ENCODE peak calls at places on chromosome 16, in four cellular contexts. I, E, M and U are unnamed samples.
A peak's percentile ranks its signal among the peaks of the same experiment; 100 is the strongest.

GRCh38 chr16:51532551-51532950 is 381.5 kb upstream of the SALL1 start:
- DNase-seq in M (no peak), E (no peak), I (no peak), U (no peak)

GRCh38 chr16:71428883-71429282 is 13.0 kb downstream of the TLE7 start:
- DNase-seq in M (peak; percentile 45), E (no peak), I (no peak), U (no peak)

GRCh38 chr16:60203525-60204124 is 1469.5 kb upstream of the GOT2 start:
- DNase-seq in E (no peak), M (no peak), I (no peak), U (no peak)

GRCh38 chr16:50079741-50080140 is 14.0 kb downstream of the HEATR3 start:
- DNase-seq in E (no peak), M (no peak), I (peak; percentile 21), U (no peak)

GRCh38 chr16:48613061-48613957 is 3.3 kb upstream of the N4BP1 start:
- DNase-seq in M (peak; percentile 76), E (no peak), I (peak; percentile 61), U (no peak)

GRCh38 chr16:80666378-80667257 is 125.8 kb downstream of the DYNLRB2 start:
- DNase-seq in I (no peak), E (no peak), M (no peak), U (no peak)

GRCh38 chr16:57764341-57765159 is 29.0 kb downstream of the KATNB1 start:
- DNase-seq in I (no peak), M (peak; percentile 46), E (peak; percentile 52), U (peak; percentile 70)

GRCh38 chr16:2016407-2016922 is 3.1 kb upstream of the NPW start:
- DNase-seq in E (no peak), M (peak; percentile 41), I (no peak), U (no peak)

GRCh38 chr16:8966781-8967436 is 3.2 kb upstream of the USP7 start:
- DNase-seq in E (no peak), I (no peak), M (no peak), U (no peak)

GRCh38 chr16:89685916-89686315 is 573 bp upstream of the CDK10 start:
- DNase-seq in I (no peak), E (no peak), M (no peak), U (no peak)

GRCh38 chr16:86773339-86773715 is 195.0 kb downstream of the FOXL1 start:
- DNase-seq in M (no peak), E (no peak), I (no peak), U (no peak)

GRCh38 chr16:69424053-69424934 is at the start of gene CYB5B:
- DNase-seq in M (peak; percentile 97), E (peak; percentile 86), I (peak; percentile 98), U (peak; percentile 87)

GRCh38 chr16:54282202-54282922 is 4.2 kb downstream of the IRX3 start:
- DNase-seq in E (no peak), I (peak; percentile 88), M (no peak), U (no peak)

GRCh38 chr16:85448557-85449194 is 164.4 kb upstream of the GSE1 start:
- DNase-seq in E (no peak), M (peak; percentile 79), I (no peak), U (no peak)

GRCh38 chr16:50977064-50977621 is 173.9 kb downstream of the SALL1 start:
- DNase-seq in I (no peak), E (no peak), M (no peak), U (no peak)

GRCh38 chr16:53281859-53282258 is 152.4 kb upstream of the RBL2 start:
- DNase-seq in M (no peak), I (no peak), E (no peak), U (no peak)

GRCh38 chr16:74660383-74660782 is 6.3 kb downstream of the RFWD3 start:
- DNase-seq in M (no peak), I (no peak), E (no peak), U (no peak)

GRCh38 chr16:48194828-48195566 is 39.2 kb upstream of the ABCC12 start:
- DNase-seq in M (peak; percentile 86), I (no peak), E (no peak), U (no peak)

GRCh38 chr16:914453-914852 is 56.3 kb downstream of the LMF1 start:
- DNase-seq in E (no peak), I (no peak), M (peak; percentile 16), U (no peak)

GRCh38 chr16:69867796-69868565 is 83.2 kb upstream of the CLEC18A start:
- DNase-seq in E (no peak), M (no peak), I (no peak), U (no peak)

GRCh38 chr16:8686879-8687278 is 12.5 kb downstream of the ABAT start:
- DNase-seq in I (no peak), M (no peak), E (no peak), U (no peak)

GRCh38 chr16:57635266-57636097 is 7.1 kb downstream of the ADGRG1 start:
- DNase-seq in E (no peak), M (peak; percentile 85), I (no peak), U (no peak)

GRCh38 chr16:60206511-60206910 is 1472.4 kb upstream of the GOT2 start:
- DNase-seq in I (no peak), E (no peak), M (no peak), U (no peak)

GRCh38 chr16:14502932-14503741 is 126.9 kb downstream of the PARN start:
- DNase-seq in I (no peak), E (no peak), M (no peak), U (no peak)

GRCh38 chr16:89855986-89856385 is 17.4 kb upstream of the TCF25 start:
- DNase-seq in I (no peak), M (no peak), E (no peak), U (no peak)

GRCh38 chr16:83807710-83808572 is at the start of gene HSBP1:
- DNase-seq in M (peak; percentile 87), E (peak; percentile 93), I (peak; percentile 99), U (peak; percentile 90)
- TF ChIP-seq POLR2A in M (peak; percentile 83), E (peak; percentile 83), I (no peak), U (peak; percentile 91)

GRCh38 chr16:5070431-5071186 is 1.0 kb upstream of the ALG1 start:
- DNase-seq in E (no peak), M (no peak), I (no peak), U (no peak)

GRCh38 chr16:5071341-5071680 is 332 bp upstream of the ALG1 start:
- DNase-seq in I (no peak), E (no peak), M (no peak), U (no peak)

GRCh38 chr16:5073279-5073629 is 1.6 kb downstream of the ALG1 start:
- DNase-seq in M (no peak), E (no peak), I (no peak), U (no peak)

GRCh38 chr16:5072334-5073278 is 963 bp downstream of the ALG1 start:
- DNase-seq in M (no peak), I (no peak), E (no peak), U (no peak)

GRCh38 chr16:5071681-5072333 is at the start of gene ALG1:
- DNase-seq in M (peak; percentile 83), E (peak; percentile 92), I (peak; percentile 98), U (peak; percentile 90)
- TF ChIP-seq POLR2A in M (peak; percentile 97), E (peak; percentile 96), I (no peak), U (peak; percentile 98)

GRCh38 chr16:22402191-22402590 is 27.8 kb upstream of the CDR2 start:
- DNase-seq in E (no peak), M (no peak), I (no peak), U (no peak)
- TF ChIP-seq POLR2A in E (no peak), M (no peak), I (no peak), U (no peak)

GRCh38 chr16:5396880-5397279 is 299.3 kb upstream of the EEF2KMT start:
- DNase-seq in I (no peak), E (no peak), M (no peak), U (no peak)
- TF ChIP-seq POLR2A in I (no peak), E (no peak), M (no peak), U (no peak)